ENCODE peak calls at places on chromosomes 7 and 10, in six cellular contexts. M is H1, S is neuronal stem cell, J is IMR-90, N is mesenchymal stem cell, I is H9. T is an unnamed sample.

GRCh38 chr7:158283016-158283974 is 304.3 kb downstream of the PTPRN2 start:
- DNase-seq in S (no peak), I (peak), J (no peak), M (peak), N (no peak), T (no peak)

GRCh38 chr10:48779077-48779476 is 94.4 kb downstream of the WDFY4 start:
- DNase-seq in J (no peak), M (no peak), I (no peak), N (no peak), S (no peak), T (no peak)

GRCh38 chr10:80409121-80409520 is 770 bp downstream of the PRXL2A start:
- DNase-seq in I (no peak), N (no peak), J (no peak), M (no peak), S (no peak), T (no peak)

GRCh38 chr7:34507191-34507590 is 150.8 kb upstream of the NPSR1 start:
- DNase-seq in S (no peak), J (no peak), N (no peak), I (no peak), M (no peak), T (no peak)

GRCh38 chr7:46131916-46132795 is 211.1 kb upstream of the IGFBP3 start:
- DNase-seq in N (peak), I (peak), S (peak), M (no peak), J (no peak), T (peak)

GRCh38 chr10:73837072-73837471 is 25.7 kb upstream of the NDST2 start:
- DNase-seq in S (no peak), J (peak), N (peak), M (no peak), I (no peak), T (no peak)

GRCh38 chr7:77184990-77185389 is 14.6 kb downstream of the FGL2 start:
- DNase-seq in I (no peak), J (no peak), N (peak), M (no peak), S (no peak), T (no peak)

GRCh38 chr10:114043532-114044250 is at the start of gene ADRB1:
- DNase-seq in I (peak), J (peak), M (no peak), S (peak), N (peak), T (peak)

GRCh38 chr10:45673074-45673628 is 579 bp upstream of the ZFAND4 start:
- DNase-seq in J (no peak), I (no peak), M (no peak), N (no peak), S (no peak), T (no peak)

GRCh38 chr10:34698979-34699378 is 116.1 kb downstream of the PARD3 start:
- DNase-seq in S (no peak), M (no peak), J (peak), I (no peak), N (no peak), T (peak)

GRCh38 chr7:41097501-41097900 is 605.4 kb downstream of the INHBA start:
- DNase-seq in J (peak), N (peak), I (no peak), M (no peak), S (no peak), T (no peak)

GRCh38 chr7:110317699-110318265 is 773.1 kb upstream of the LRRN3 start:
- DNase-seq in J (peak), M (no peak), N (peak), I (no peak), S (no peak), T (peak)

GRCh38 chr7:15016726-15017125 is 114.2 kb upstream of the DGKB start:
- DNase-seq in J (no peak), M (no peak), I (no peak), S (no peak), N (no peak), T (no peak)

GRCh38 chr10:101072923-101073322 is 11.1 kb downstream of the KAZALD1 start:
- DNase-seq in M (no peak), N (no peak), S (no peak), J (no peak), I (no peak), T (no peak)

GRCh38 chr10:69819713-69820506 is 18.2 kb downstream of the COL13A1 start:
- DNase-seq in I (no peak), S (no peak), N (peak), J (peak), M (no peak), T (peak)

GRCh38 chr7:157560258-157560654 is 223.5 kb downstream of the DNAJB6 start:
- DNase-seq in S (no peak), M (no peak), J (no peak), N (no peak), I (no peak), T (no peak)

GRCh38 chr10:133324857-133325260 is 11.8 kb downstream of the CALY start:
- DNase-seq in M (peak), I (no peak), N (no peak), S (no peak), J (no peak), T (no peak)

GRCh38 chr10:89476676-89477075 is 58.7 kb downstream of the SLC16A12 start:
- DNase-seq in N (no peak), M (no peak), S (no peak), J (peak), I (no peak), T (no peak)

GRCh38 chr7:8423057-8423456 is 10.4 kb upstream of the NXPH1 start:
- DNase-seq in N (no peak), M (no peak), J (no peak), I (no peak), S (no peak), T (peak)

GRCh38 chr7:143012409-143012808 is 14.5 kb downstream of the OR9A2 start:
- DNase-seq in S (no peak), J (no peak), M (no peak), N (no peak), I (no peak), T (no peak)

GRCh38 chr10:100508691-100509150 is 10.9 kb downstream of the SEC31B start:
- DNase-seq in J (peak), I (peak), S (peak), M (no peak), N (peak), T (peak)

GRCh38 chr10:15141136-15142067 is 27.1 kb downstream of the NMT2 start:
- DNase-seq in S (no peak), I (no peak), N (no peak), M (no peak), J (no peak), T (no peak)

GRCh38 chr7:91398341-91398740 is 134.1 kb downstream of the FZD1 start:
- DNase-seq in N (no peak), S (no peak), I (no peak), M (no peak), J (no peak), T (peak)

GRCh38 chr10:131249238-131249956 is 62.1 kb downstream of the TCERG1L start:
- DNase-seq in S (no peak), I (no peak), N (no peak), J (no peak), M (no peak), T (no peak)

GRCh38 chr7:39946693-39947092 is 3.4 kb upstream of the CDK13 start:
- DNase-seq in N (no peak), M (no peak), S (no peak), I (no peak), J (no peak), T (peak)

GRCh38 chr7:102897856-102898531 is 14.8 kb upstream of the LRRC17 start:
- DNase-seq in S (no peak), N (no peak), J (no peak), I (no peak), M (no peak), T (no peak)

GRCh38 chr7:47572939-47573757 is 8.8 kb downstream of the TNS3 start:
- DNase-seq in N (no peak), I (peak), J (no peak), S (no peak), M (no peak), T (peak)
- H4K8ac ChIP-seq in N (peak), I (no peak), J (peak), S (no peak), M (no peak), T (no peak)

DNA sequence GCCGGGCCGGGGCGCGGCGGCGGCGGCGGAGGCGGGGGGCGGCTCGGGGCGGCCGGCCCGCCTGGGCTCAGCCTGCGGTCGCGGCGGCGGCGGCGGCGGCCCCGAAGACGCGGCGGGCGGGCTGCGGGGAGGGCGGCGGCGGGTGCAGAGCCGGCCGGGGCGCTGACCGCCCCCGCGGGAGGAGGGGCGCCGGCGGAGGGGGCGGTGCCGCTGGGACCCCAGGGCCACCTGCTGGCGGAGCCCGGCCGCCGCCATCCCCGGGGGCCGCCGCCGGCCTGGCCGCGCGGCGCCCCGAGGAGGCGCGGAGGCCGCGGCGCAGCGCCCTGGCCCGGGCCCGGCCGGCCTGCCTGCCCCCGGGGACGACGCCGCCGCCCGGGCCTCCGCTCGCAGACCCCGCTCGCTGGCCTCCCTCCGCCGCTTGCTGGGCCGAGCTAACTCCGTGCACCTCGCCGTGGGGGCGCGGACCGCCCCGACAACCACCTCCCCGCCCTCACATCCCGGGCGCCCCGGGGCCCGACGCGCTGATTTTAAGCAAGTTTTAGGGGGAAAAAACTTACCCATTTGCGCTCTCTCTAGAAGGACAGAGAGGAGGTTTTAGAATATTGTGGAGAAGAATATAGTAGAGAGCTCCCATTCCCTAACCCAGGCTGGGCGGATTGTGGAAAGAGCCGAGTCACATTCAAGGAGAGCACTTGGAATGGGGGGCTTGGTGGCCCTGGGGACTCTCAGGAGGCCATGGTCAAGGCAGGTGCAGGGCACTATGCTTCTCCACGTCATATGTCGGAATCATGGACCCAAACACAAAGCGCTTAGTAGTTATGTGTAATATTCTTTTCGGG is at the start of gene BEND7:
- DNase-seq in J (peak), M (peak), I (no peak), N (peak), S (no peak), T (peak)
- H2BK120ac ChIP-seq in J (peak), M (no peak), I (no peak), N (peak), S (no peak), T (no peak)

GRCh38 chr7:129169171-129169643 is 19.2 kb upstream of the SMO start:
- DNase-seq in N (peak), J (no peak), S (peak), I (peak), M (peak), T (peak)
- H4K8ac ChIP-seq in N (peak), J (no peak), S (no peak), I (no peak), M (peak), T (no peak)

GRCh38 chr10:5105626-5106025 is 11.4 kb downstream of the AKR1C3 start:
- DNase-seq in M (no peak), J (no peak), S (no peak), I (no peak), N (no peak), T (no peak)
- H2BK120ac ChIP-seq in M (no peak), J (no peak), S (no peak), I (no peak), N (no peak), T (no peak)

DNA sequence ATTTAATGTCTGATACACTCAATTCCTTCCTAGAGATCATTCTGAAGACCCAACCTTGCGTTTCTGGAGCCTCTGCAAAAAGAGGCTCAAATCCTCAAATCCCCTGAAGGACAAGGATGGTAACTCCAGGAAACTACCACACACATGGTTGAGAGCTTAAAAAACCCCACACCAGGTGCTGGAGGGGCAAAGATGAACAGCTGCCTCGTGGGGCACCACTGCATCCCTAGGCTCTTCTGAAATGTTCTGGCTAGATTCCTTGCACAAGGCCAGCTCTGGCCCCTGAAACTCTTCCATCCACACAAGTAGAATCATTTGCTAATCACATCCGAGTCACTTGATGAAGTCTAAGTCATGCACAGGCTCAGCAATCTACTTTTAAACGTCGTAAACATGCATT is 286.6 kb downstream of the ELMO1 start:
- DNase-seq in S (no peak), I (no peak), N (no peak), M (no peak), J (no peak), T (no peak)
- H4K8ac ChIP-seq in S (no peak), I (no peak), N (no peak), M (no peak), J (no peak), T (no peak)

GRCh38 chr7:94376281-94376680 is 18.4 kb upstream of the COL1A2 start:
- DNase-seq in S (no peak), I (no peak), N (no peak), J (no peak), M (no peak), T (no peak)

GRCh38 chr7:94374231-94374630 is 20.5 kb upstream of the COL1A2 start:
- DNase-seq in J (peak), N (peak), M (no peak), S (no peak), I (peak), T (peak)

GRCh38 chr7:94374721-94375120 is 20.0 kb upstream of the COL1A2 start:
- DNase-seq in M (no peak), I (no peak), N (peak), J (no peak), S (no peak), T (no peak)

GRCh38 chr7:94375713-94376112 is 19.0 kb upstream of the COL1A2 start:
- DNase-seq in M (no peak), N (peak), I (no peak), S (no peak), J (peak), T (peak)

GRCh38 chr7:94375167-94375566 is 19.5 kb upstream of the COL1A2 start:
- DNase-seq in M (no peak), J (peak), N (peak), I (peak), S (no peak), T (peak)
- H2BK120ac ChIP-seq in M (no peak), J (peak), N (peak), I (no peak), S (no peak), T (peak)

DNA sequence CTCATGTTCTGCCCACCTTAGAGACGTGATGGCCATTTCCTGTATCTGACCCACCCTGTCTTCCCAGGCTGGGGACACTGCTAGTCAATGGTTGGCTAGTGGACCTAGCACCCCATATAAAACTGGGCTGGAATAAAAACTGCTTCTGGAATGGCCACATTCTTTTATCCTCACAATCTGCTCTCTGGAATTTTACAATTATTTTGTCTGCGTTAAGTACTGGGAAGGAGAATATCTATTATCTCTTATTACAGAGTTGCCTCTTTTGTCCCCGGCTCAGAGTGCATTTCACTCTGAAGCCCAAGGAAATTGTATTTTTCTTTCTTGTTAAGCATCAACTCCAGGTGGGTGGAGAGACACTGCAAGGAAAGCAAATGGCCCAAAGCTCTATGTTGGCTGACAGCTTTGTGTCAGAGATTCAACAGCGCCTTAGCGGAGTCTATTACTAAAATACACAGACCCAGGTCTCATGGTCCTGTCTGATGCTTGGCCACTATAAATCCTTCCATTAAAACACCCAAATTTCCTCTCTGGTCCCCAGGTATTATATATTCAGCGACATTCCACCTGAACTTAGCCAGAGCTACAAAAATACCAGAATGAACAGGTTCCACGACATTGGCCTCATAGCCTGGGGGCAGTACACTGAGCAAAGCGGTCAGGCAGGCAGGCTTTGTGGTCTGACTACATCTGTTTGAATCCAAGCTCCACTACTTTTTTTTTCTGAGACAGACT is 121.7 kb downstream of the PRPF18 start:
- DNase-seq in M (no peak), I (no peak), J (no peak), S (no peak), N (peak), T (peak)
- H4K8ac ChIP-seq in M (no peak), I (no peak), J (peak), S (no peak), N (peak), T (no peak)

DNA sequence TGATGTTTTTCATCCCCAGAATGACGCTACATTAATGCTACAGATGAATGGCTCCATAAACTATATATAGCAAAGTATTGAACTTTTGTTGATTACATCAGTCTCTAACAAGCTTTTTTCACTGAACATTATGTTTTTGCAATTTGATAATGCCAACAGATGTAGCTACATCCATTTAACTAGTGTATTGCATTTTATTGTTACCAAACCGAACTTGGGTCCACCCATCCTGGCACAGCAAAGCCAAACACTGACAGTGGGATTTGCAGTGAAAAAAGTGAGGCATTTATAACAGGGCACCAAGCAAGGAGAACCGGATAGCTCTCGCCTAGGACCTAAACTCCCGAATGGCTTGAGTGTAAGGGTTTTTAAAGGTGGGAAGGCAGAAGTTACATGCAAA is 182.8 kb upstream of the TNS3 start:
- DNase-seq in J (no peak), S (no peak), M (no peak), N (no peak), I (no peak), T (no peak)
- H2BK120ac ChIP-seq in J (peak), S (no peak), M (no peak), N (no peak), I (no peak), T (no peak)

GRCh38 chr10:128522551-128523289 is 396.5 kb upstream of the MKI67 start:
- DNase-seq in J (no peak), M (no peak), I (no peak), N (no peak), S (no peak), T (no peak)
- H4K8ac ChIP-seq in J (no peak), M (no peak), I (no peak), N (no peak), S (no peak), T (no peak)

T was measured in mesendoderm.